ENCODE peak calls at places on chromosomes 6 and 20, in eight cellular contexts. One of them, this sample, is unnamed.

GRCh38 chr6:148389086-148389485 is 46.4 kb downstream of the SASH1 start:
- DNase-seq in heart left ventricle: no peak
- DNase-seq in astrocyte of the spinal cord: no peak
- DNase-seq in choroid plexus epithelial cell: no peak
- DNase-seq in sigmoid colon: no peak
- DNase-seq in GM13976: no peak
- DNase-seq in cardiac muscle cell: no peak
- DNase-seq in heart right ventricle: no peak
- DNase-seq in this sample: no peak

GRCh38 chr6:138406443-138406842 is 2.4 kb downstream of the HEBP2 start:
- DNase-seq in GM13976: no peak
- DNase-seq in heart left ventricle: no peak
- DNase-seq in cardiac muscle cell: no peak
- DNase-seq in astrocyte of the spinal cord: no peak
- DNase-seq in choroid plexus epithelial cell: no peak
- DNase-seq in sigmoid colon: no peak
- DNase-seq in heart right ventricle: no peak
- DNase-seq in this sample: no peak

GRCh38 chr20:63567382-63568169 is 6.5 kb downstream of the HELZ2 start:
- DNase-seq in sigmoid colon: no peak
- DNase-seq in astrocyte of the spinal cord: peak
- DNase-seq in heart right ventricle: no peak
- DNase-seq in GM13976: peak
- DNase-seq in cardiac muscle cell: peak
- DNase-seq in heart left ventricle: peak
- DNase-seq in choroid plexus epithelial cell: peak
- DNase-seq in this sample: peak

GRCh38 chr6:133553652-133554051 is 312.5 kb downstream of the EYA4 start:
- DNase-seq in GM13976: peak
- DNase-seq in heart right ventricle: peak
- DNase-seq in astrocyte of the spinal cord: peak
- DNase-seq in sigmoid colon: no peak
- DNase-seq in choroid plexus epithelial cell: peak
- DNase-seq in heart left ventricle: no peak
- DNase-seq in cardiac muscle cell: peak
- DNase-seq in this sample: no peak

GRCh38 chr6:79630883-79631799 is at the start of gene SH3BGRL2:
- DNase-seq in heart right ventricle: peak
- DNase-seq in astrocyte of the spinal cord: peak
- DNase-seq in sigmoid colon: peak
- DNase-seq in GM13976: peak
- DNase-seq in heart left ventricle: peak
- DNase-seq in cardiac muscle cell: peak
- DNase-seq in choroid plexus epithelial cell: peak
- DNase-seq in this sample: no peak

GRCh38 chr20:18056174-18057105 is 1.3 kb downstream of the OVOL2 start:
- DNase-seq in heart right ventricle: no peak
- DNase-seq in astrocyte of the spinal cord: no peak
- DNase-seq in cardiac muscle cell: peak
- DNase-seq in choroid plexus epithelial cell: peak
- DNase-seq in heart left ventricle: no peak
- DNase-seq in sigmoid colon: no peak
- DNase-seq in GM13976: peak
- DNase-seq in this sample: peak

GRCh38 chr6:151763303-151763702 is 44.2 kb upstream of the ESR1 start:
- DNase-seq in heart right ventricle: no peak
- DNase-seq in sigmoid colon: no peak
- DNase-seq in astrocyte of the spinal cord: peak
- DNase-seq in choroid plexus epithelial cell: peak
- DNase-seq in heart left ventricle: no peak
- DNase-seq in GM13976: no peak
- DNase-seq in cardiac muscle cell: peak
- DNase-seq in this sample: no peak

GRCh38 chr6:11522819-11523218 is 14.7 kb upstream of the TMEM170B start:
- DNase-seq in heart right ventricle: no peak
- DNase-seq in cardiac muscle cell: peak
- DNase-seq in astrocyte of the spinal cord: no peak
- DNase-seq in GM13976: no peak
- DNase-seq in choroid plexus epithelial cell: no peak
- DNase-seq in sigmoid colon: no peak
- DNase-seq in heart left ventricle: no peak
- DNase-seq in this sample: no peak

GRCh38 chr6:140897804-140898573 is 1234.7 kb upstream of the GJE1 start:
- DNase-seq in heart left ventricle: no peak
- DNase-seq in astrocyte of the spinal cord: no peak
- DNase-seq in GM13976: no peak
- DNase-seq in cardiac muscle cell: no peak
- DNase-seq in sigmoid colon: peak
- DNase-seq in heart right ventricle: peak
- DNase-seq in choroid plexus epithelial cell: no peak
- DNase-seq in this sample: no peak

GRCh38 chr6:166624275-166624674 is 2.8 kb downstream of the RPS6KA2 start:
- DNase-seq in sigmoid colon: peak
- DNase-seq in GM13976: no peak
- DNase-seq in choroid plexus epithelial cell: peak
- DNase-seq in cardiac muscle cell: peak
- DNase-seq in heart right ventricle: peak
- DNase-seq in heart left ventricle: no peak
- DNase-seq in astrocyte of the spinal cord: peak
- DNase-seq in this sample: no peak

GRCh38 chr6:39338406-39338805 is 15.9 kb upstream of the KCNK16 start:
- DNase-seq in cardiac muscle cell: no peak
- DNase-seq in astrocyte of the spinal cord: no peak
- DNase-seq in GM13976: no peak
- DNase-seq in heart left ventricle: no peak
- DNase-seq in sigmoid colon: no peak
- DNase-seq in heart right ventricle: no peak
- DNase-seq in choroid plexus epithelial cell: no peak
- DNase-seq in this sample: no peak

GRCh38 chr6:137827977-137828815 is 38.9 kb upstream of the TNFAIP3 start:
- DNase-seq in sigmoid colon: no peak
- DNase-seq in astrocyte of the spinal cord: no peak
- DNase-seq in cardiac muscle cell: no peak
- DNase-seq in heart right ventricle: no peak
- DNase-seq in heart left ventricle: no peak
- DNase-seq in choroid plexus epithelial cell: no peak
- DNase-seq in GM13976: no peak
- DNase-seq in this sample: no peak

GRCh38 chr6:79040083-79040482 is 38.0 kb downstream of the PHIP start:
- DNase-seq in heart left ventricle: no peak
- DNase-seq in heart right ventricle: no peak
- DNase-seq in cardiac muscle cell: peak
- DNase-seq in astrocyte of the spinal cord: peak
- DNase-seq in sigmoid colon: no peak
- DNase-seq in GM13976: peak
- DNase-seq in choroid plexus epithelial cell: peak
- DNase-seq in this sample: no peak

GRCh38 chr6:132483779-132484679 is 28.9 kb downstream of the STX7 start:
- DNase-seq in choroid plexus epithelial cell: peak
- DNase-seq in sigmoid colon: no peak
- DNase-seq in cardiac muscle cell: peak
- DNase-seq in astrocyte of the spinal cord: peak
- DNase-seq in heart right ventricle: peak
- DNase-seq in heart left ventricle: peak
- DNase-seq in GM13976: peak
- DNase-seq in this sample: no peak

GRCh38 chr20:35341366-35342028 is 49.3 kb upstream of the FAM83C start:
- DNase-seq in heart left ventricle: no peak
- DNase-seq in astrocyte of the spinal cord: peak
- DNase-seq in GM13976: no peak
- DNase-seq in choroid plexus epithelial cell: peak
- DNase-seq in sigmoid colon: no peak
- DNase-seq in heart right ventricle: no peak
- DNase-seq in cardiac muscle cell: no peak
- DNase-seq in this sample: no peak

GRCh38 chr6:41185991-41186675 is 14.8 kb downstream of the TREML2 start:
- DNase-seq in cardiac muscle cell: no peak
- DNase-seq in sigmoid colon: no peak
- DNase-seq in astrocyte of the spinal cord: no peak
- DNase-seq in heart left ventricle: no peak
- DNase-seq in heart right ventricle: no peak
- DNase-seq in GM13976: no peak
- DNase-seq in choroid plexus epithelial cell: no peak
- DNase-seq in this sample: no peak

GRCh38 chr20:63475209-63475608 is 2.8 kb upstream of the KCNQ2 start:
- DNase-seq in astrocyte of the spinal cord: peak
- DNase-seq in cardiac muscle cell: peak
- DNase-seq in GM13976: no peak
- DNase-seq in choroid plexus epithelial cell: peak
- DNase-seq in heart left ventricle: no peak
- DNase-seq in sigmoid colon: no peak
- DNase-seq in heart right ventricle: no peak
- DNase-seq in this sample: no peak

GRCh38 chr6:108635505-108636226 is 74.9 kb downstream of the FOXO3 start:
- DNase-seq in astrocyte of the spinal cord: no peak
- DNase-seq in heart left ventricle: no peak
- DNase-seq in sigmoid colon: no peak
- DNase-seq in cardiac muscle cell: no peak
- DNase-seq in GM13976: no peak
- DNase-seq in choroid plexus epithelial cell: no peak
- DNase-seq in heart right ventricle: no peak
- DNase-seq in this sample: no peak

GRCh38 chr6:7101290-7101689 is 6.5 kb upstream of the RREB1 start:
- DNase-seq in heart left ventricle: no peak
- DNase-seq in GM13976: no peak
- DNase-seq in sigmoid colon: no peak
- DNase-seq in astrocyte of the spinal cord: no peak
- DNase-seq in choroid plexus epithelial cell: no peak
- DNase-seq in cardiac muscle cell: no peak
- DNase-seq in heart right ventricle: no peak
- DNase-seq in this sample: no peak

GRCh38 chr6:4272996-4273395 is 137.6 kb upstream of the ECI2 start:
- DNase-seq in heart right ventricle: no peak
- DNase-seq in sigmoid colon: no peak
- DNase-seq in cardiac muscle cell: no peak
- DNase-seq in choroid plexus epithelial cell: no peak
- DNase-seq in GM13976: no peak
- DNase-seq in astrocyte of the spinal cord: no peak
- DNase-seq in heart left ventricle: no peak
- DNase-seq in this sample: no peak

GRCh38 chr6:156420172-156420993 is 356.8 kb upstream of the ARID1B start:
- DNase-seq in GM13976: no peak
- DNase-seq in cardiac muscle cell: peak
- DNase-seq in astrocyte of the spinal cord: peak
- DNase-seq in sigmoid colon: no peak
- DNase-seq in choroid plexus epithelial cell: no peak
- DNase-seq in heart left ventricle: no peak
- DNase-seq in heart right ventricle: no peak
- DNase-seq in this sample: no peak

GRCh38 chr20:3686867-3687321 is 5.1 kb upstream of the ADAM33 start:
- DNase-seq in choroid plexus epithelial cell: peak
- DNase-seq in GM13976: no peak
- DNase-seq in cardiac muscle cell: peak
- DNase-seq in heart left ventricle: peak
- DNase-seq in sigmoid colon: peak
- DNase-seq in heart right ventricle: peak
- DNase-seq in astrocyte of the spinal cord: peak
- DNase-seq in this sample: no peak

GRCh38 chr6:111841822-111842221 is 31.4 kb downstream of the FYN start:
- DNase-seq in cardiac muscle cell: peak
- DNase-seq in sigmoid colon: no peak
- DNase-seq in astrocyte of the spinal cord: peak
- DNase-seq in choroid plexus epithelial cell: peak
- DNase-seq in GM13976: no peak
- DNase-seq in heart left ventricle: peak
- DNase-seq in heart right ventricle: peak
- DNase-seq in this sample: no peak

GRCh38 chr6:57209030-57209429 is 13.1 kb downstream of the RAB23 start:
- DNase-seq in heart left ventricle: no peak
- DNase-seq in heart right ventricle: no peak
- DNase-seq in GM13976: no peak
- DNase-seq in sigmoid colon: no peak
- DNase-seq in choroid plexus epithelial cell: no peak
- DNase-seq in astrocyte of the spinal cord: no peak
- DNase-seq in cardiac muscle cell: no peak
- DNase-seq in this sample: no peak

GRCh38 chr20:8631271-8631670 is 437.6 kb upstream of the PLCB4 start:
- DNase-seq in GM13976: no peak
- DNase-seq in choroid plexus epithelial cell: no peak
- DNase-seq in heart left ventricle: no peak
- DNase-seq in cardiac muscle cell: no peak
- DNase-seq in sigmoid colon: no peak
- DNase-seq in heart right ventricle: no peak
- DNase-seq in astrocyte of the spinal cord: peak
- DNase-seq in this sample: no peak
- TF ChIP-seq CTCF in GM13976: no peak
- TF ChIP-seq CTCF in choroid plexus epithelial cell: no peak
- TF ChIP-seq CTCF in heart left ventricle: no peak
- TF ChIP-seq CTCF in cardiac muscle cell: no peak
- TF ChIP-seq CTCF in sigmoid colon: no peak
- TF ChIP-seq CTCF in heart right ventricle: no peak
- TF ChIP-seq CTCF in astrocyte of the spinal cord: no peak
- TF ChIP-seq CTCF in this sample: no peak

GRCh38 chr6:28988536-28989415 is 16.3 kb downstream of the ZNF311 start:
- DNase-seq in cardiac muscle cell: peak
- DNase-seq in heart left ventricle: peak
- DNase-seq in choroid plexus epithelial cell: peak
- DNase-seq in GM13976: peak
- DNase-seq in heart right ventricle: peak
- DNase-seq in sigmoid colon: peak
- DNase-seq in astrocyte of the spinal cord: peak
- DNase-seq in this sample: peak
- TF ChIP-seq CTCF in cardiac muscle cell: peak
- TF ChIP-seq CTCF in heart left ventricle: no peak
- TF ChIP-seq CTCF in choroid plexus epithelial cell: peak
- TF ChIP-seq CTCF in GM13976: peak
- TF ChIP-seq CTCF in heart right ventricle: no peak
- TF ChIP-seq CTCF in sigmoid colon: no peak
- TF ChIP-seq CTCF in astrocyte of the spinal cord: peak
- TF ChIP-seq CTCF in this sample: no peak

DNA sequence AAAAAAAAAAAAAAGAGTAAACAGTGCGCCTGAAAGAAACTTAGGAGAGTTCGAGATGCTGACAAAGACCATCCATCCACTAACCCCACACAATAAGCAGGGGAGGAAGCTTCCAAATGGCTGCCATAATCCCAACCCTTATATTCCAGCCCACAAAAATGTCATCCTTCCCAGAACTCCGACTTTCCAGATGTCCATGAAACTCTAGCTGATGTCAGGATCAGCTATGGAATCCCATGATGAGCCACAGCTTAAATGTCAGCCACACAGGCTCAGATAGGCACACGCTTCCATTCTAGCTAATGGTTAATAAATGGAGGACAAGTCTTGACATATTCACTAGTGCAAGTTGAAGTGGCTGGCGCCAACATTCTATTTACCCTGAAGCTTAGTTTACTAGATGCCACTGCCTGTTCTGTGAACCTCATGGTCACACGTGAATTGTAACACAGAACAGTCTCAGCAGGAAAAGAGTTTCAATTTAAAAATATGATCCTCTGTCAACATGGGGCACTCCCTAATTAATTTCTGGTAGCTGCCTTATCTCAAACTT is 75.5 kb downstream of the FOXF2 start:
- DNase-seq in choroid plexus epithelial cell: no peak
- DNase-seq in heart left ventricle: no peak
- DNase-seq in GM13976: no peak
- DNase-seq in heart right ventricle: no peak
- DNase-seq in sigmoid colon: no peak
- DNase-seq in cardiac muscle cell: no peak
- DNase-seq in astrocyte of the spinal cord: no peak
- DNase-seq in this sample: no peak
- TF ChIP-seq CTCF in choroid plexus epithelial cell: no peak
- TF ChIP-seq CTCF in heart left ventricle: no peak
- TF ChIP-seq CTCF in GM13976: no peak
- TF ChIP-seq CTCF in heart right ventricle: no peak
- TF ChIP-seq CTCF in sigmoid colon: no peak
- TF ChIP-seq CTCF in cardiac muscle cell: no peak
- TF ChIP-seq CTCF in astrocyte of the spinal cord: no peak
- TF ChIP-seq CTCF in this sample: no peak

GRCh38 chr20:60009826-60010616 is 51.8 kb downstream of the CDH26 start:
- DNase-seq in astrocyte of the spinal cord: no peak
- DNase-seq in cardiac muscle cell: no peak
- DNase-seq in choroid plexus epithelial cell: no peak
- DNase-seq in sigmoid colon: no peak
- DNase-seq in GM13976: no peak
- DNase-seq in heart left ventricle: no peak
- DNase-seq in heart right ventricle: no peak
- DNase-seq in this sample: no peak
- TF ChIP-seq CTCF in astrocyte of the spinal cord: no peak
- TF ChIP-seq CTCF in cardiac muscle cell: peak
- TF ChIP-seq CTCF in choroid plexus epithelial cell: no peak
- TF ChIP-seq CTCF in sigmoid colon: no peak
- TF ChIP-seq CTCF in GM13976: no peak
- TF ChIP-seq CTCF in heart left ventricle: no peak
- TF ChIP-seq CTCF in heart right ventricle: no peak
- TF ChIP-seq CTCF in this sample: no peak

This sample was measured in activated B cell treated with CpG ODN at 0.5 μM for 24 hours.